ENCODE peak calls at places on chromosome 9, in ten cellular contexts. L is A549, S is endothelial cell of umbilical vein, X is ovary, E is HCT116, R is transverse colon, T is thyroid gland, N is uterus, O is sigmoid colon, F is H1. W is an unnamed sample. For H3K4me1, the result is how much of the 10 kb centered on the place peaks cover.

GRCh38 chr9:88076286-88077070 is 61.8 kb downstream of the SPATA31C2 start:
- DNase-seq in L (peak), S (peak), X (peak), E (peak), R (peak), T (peak), N (peak), O (peak), F (peak), W (peak)

GRCh38 chr9:131266301-131267229 is 9.7 kb downstream of the FAM78A start:
- DNase-seq in L (no peak), S (no peak), X (no peak), E (no peak), R (no peak), T (peak), N (no peak), O (no peak), F (no peak), W (no peak)

GRCh38 chr9:130986311-130986940 is 22.5 kb upstream of the LAMC3 start:
- DNase-seq in L (no peak), S (no peak), X (no peak), E (no peak), R (no peak), T (no peak), N (no peak), O (no peak), F (no peak), W (no peak)

GRCh38 chr9:131714161-131714646 is 25.7 kb downstream of the RAPGEF1 start:
- DNase-seq in L (no peak), S (peak), X (peak), E (no peak), R (no peak), T (no peak), N (peak), O (peak), F (no peak), W (no peak)

GRCh38 chr9:75892168-75892901 is 1.9 kb downstream of the PCSK5 start:
- DNase-seq in L (peak), S (peak), X (peak), E (no peak), R (peak), T (peak), N (peak), O (peak), F (no peak), W (peak)

GRCh38 chr9:99052849-99053715 is 51.8 kb upstream of the TGFBR1 start:
- DNase-seq in L (no peak), S (no peak), X (no peak), E (no peak), R (no peak), T (no peak), N (no peak), O (no peak), F (no peak), W (no peak)

GRCh38 chr9:13429271-13429670 is 149.8 kb upstream of the MPDZ start:
- DNase-seq in L (no peak), S (no peak), X (no peak), E (no peak), R (no peak), T (no peak), N (no peak), O (no peak), F (no peak), W (no peak)

GRCh38 chr9:128729302-128729701 is 5.4 kb upstream of the ZDHHC12 start:
- DNase-seq in L (no peak), S (no peak), X (no peak), E (no peak), R (no peak), T (no peak), N (no peak), O (no peak), F (no peak), W (no peak)

GRCh38 chr9:120456218-120456617 is 123.7 kb downstream of the CDK5RAP2 start:
- DNase-seq in L (no peak), S (no peak), X (no peak), E (no peak), R (no peak), T (no peak), N (no peak), O (no peak), F (no peak), W (no peak)

GRCh38 chr9:36745977-36746376 is 173.3 kb downstream of the MELK start:
- DNase-seq in L (no peak), S (no peak), X (no peak), E (no peak), R (no peak), T (no peak), N (no peak), O (no peak), F (no peak), W (no peak)

GRCh38 chr9:36749461-36749860 is 176.8 kb downstream of the MELK start:
- DNase-seq in L (no peak), S (no peak), X (no peak), E (no peak), R (no peak), T (no peak), N (no peak), O (no peak), F (no peak), W (no peak)

GRCh38 chr9:36744678-36745077 is 172.0 kb downstream of the MELK start:
- DNase-seq in L (no peak), S (no peak), X (no peak), E (no peak), R (no peak), T (no peak), N (no peak), O (no peak), F (no peak), W (no peak)

GRCh38 chr9:36748322-36748899 is 175.7 kb downstream of the MELK start:
- DNase-seq in L (peak), S (peak), X (peak), E (no peak), R (no peak), T (no peak), N (no peak), O (no peak), F (no peak), W (no peak)

DNA sequence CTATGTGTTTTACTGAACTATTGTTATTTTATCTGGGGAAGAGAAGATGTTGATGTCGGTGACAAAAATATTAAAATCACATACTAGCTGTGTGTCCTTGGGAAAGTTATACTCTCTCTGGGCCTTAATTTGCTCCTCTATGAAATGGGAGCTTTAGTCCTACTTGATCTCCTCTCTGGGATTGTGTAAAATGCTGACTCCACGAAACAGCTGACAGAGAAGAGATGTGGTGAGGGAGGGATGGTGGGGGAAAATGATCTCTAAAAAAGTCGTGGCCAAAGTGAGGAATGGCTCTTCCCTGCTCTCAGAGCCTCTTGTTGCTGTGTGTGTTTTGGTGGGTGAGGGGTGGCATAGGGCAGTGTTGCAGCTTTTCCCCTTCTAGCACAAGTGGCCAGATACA is 173.7 kb downstream of the MELK start:
- DNase-seq in L (no peak), S (no peak), X (no peak), E (no peak), R (no peak), T (no peak), N (no peak), O (no peak), F (no peak), W (no peak)
- H3K4me1 ChIP-seq in L (under half), S (under half), X (under half), E (under half), R (under half), T (under half), N (under half), O (under half), F (under half), W (under half)

GRCh38 chr9:70322096-70322495 is 63.3 kb downstream of the SMC5 start:
- DNase-seq in L (no peak), S (no peak), X (no peak), E (no peak), R (no peak), T (no peak), N (no peak), O (no peak), F (no peak), W (no peak)
- TF ChIP-seq CTCF in L (no peak), S (no peak), X (no peak), E (no peak), R (no peak), T (no peak), N (no peak), O (no peak), F (no peak), W (no peak)

GRCh38 chr9:133134419-133135190 is 13.6 kb upstream of the RALGDS start:
- DNase-seq in L (no peak), S (no peak), X (no peak), E (no peak), R (peak), T (no peak), N (no peak), O (no peak), F (no peak), W (no peak)
- TF ChIP-seq POLR2A in L (no peak), S (no peak), X (no peak), E (no peak), R (no peak), T (no peak), N (no peak), O (no peak), F (no peak), W (peak)

DNA sequence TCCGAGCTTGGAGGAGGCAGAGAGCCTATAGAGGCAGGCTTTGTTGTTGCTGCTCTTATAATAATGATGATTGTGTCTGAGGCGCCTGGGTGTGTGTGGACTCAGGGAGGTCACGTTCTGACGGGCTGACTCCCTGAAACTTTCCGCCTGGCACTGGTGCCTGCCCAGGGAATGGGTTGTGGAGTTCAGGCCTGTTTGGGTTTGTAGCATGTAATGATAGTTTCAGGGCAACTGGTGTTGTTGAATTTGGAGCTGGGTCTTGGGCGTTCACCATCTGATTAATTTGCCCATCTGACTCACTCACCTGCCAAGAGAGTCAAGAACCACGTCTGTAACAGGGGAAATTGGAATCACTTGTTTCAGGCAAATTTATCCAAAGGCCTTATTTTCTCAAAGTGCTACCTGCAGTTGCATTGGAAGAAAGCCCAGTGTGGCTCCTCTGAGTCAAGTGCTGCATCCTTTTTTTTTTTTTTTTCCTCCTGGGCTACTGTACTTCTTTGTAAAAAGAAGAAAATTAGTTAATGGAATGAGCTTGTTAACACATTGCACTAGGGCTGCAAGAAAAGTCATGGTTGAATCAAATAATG is 386.5 kb downstream of the GADD45G start:
- DNase-seq in L (no peak), S (no peak), X (no peak), E (no peak), R (no peak), T (no peak), N (no peak), O (no peak), F (no peak), W (no peak)
- H3K4me1 ChIP-seq in L (under half), S (under half), X (under half), E (under half), R (under half), T (under half), N (under half), O (under half), F (under half), W (under half)

DNA sequence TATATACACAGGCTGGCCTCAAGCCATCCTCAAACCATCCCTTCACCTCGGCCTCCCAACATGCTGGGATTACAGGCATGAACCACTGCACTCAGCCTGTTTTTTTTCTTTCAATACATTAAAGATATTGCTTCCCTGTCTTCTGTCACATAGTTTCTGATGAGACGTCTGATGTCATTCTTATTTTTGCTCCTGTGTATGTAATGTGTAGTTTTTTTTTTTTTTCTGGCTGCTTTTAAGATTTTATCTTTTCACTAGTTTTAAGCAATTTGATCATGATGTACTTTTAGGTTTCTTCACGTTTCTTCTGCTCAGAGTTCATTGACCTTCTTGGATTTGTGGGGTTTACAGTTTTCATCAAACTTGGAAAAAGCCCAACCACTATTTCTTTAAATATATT is 11.3 kb upstream of the RGS3 start:
- DNase-seq in L (no peak), S (no peak), X (no peak), E (no peak), R (no peak), T (no peak), N (no peak), O (no peak), F (no peak), W (no peak)
- TF ChIP-seq CTCF in L (no peak), S (no peak), X (no peak), E (no peak), R (no peak), T (no peak), N (no peak), O (no peak), F (no peak), W (no peak)

GRCh38 chr9:33445389-33445881 is 2.0 kb downstream of the AQP3 start:
- DNase-seq in L (no peak), S (no peak), X (no peak), E (no peak), R (peak), T (peak), N (no peak), O (no peak), F (no peak), W (no peak)
- TF ChIP-seq POLR2A in L (no peak), S (no peak), X (no peak), E (no peak), R (no peak), T (no peak), N (no peak), O (no peak), F (no peak), W (peak)

GRCh38 chr9:4831119-4831518 is 38.4 kb downstream of the RCL1 start:
- DNase-seq in L (no peak), S (no peak), X (no peak), E (no peak), R (no peak), T (no peak), N (no peak), O (no peak), F (no peak), W (no peak)
- H3K4me1 ChIP-seq in L (half or more), S (under half), X (under half), E (under half), R (under half), T (under half), N (under half), O (under half), F (under half), W (under half)

GRCh38 chr9:135087489-135087791 is at the start of gene OLFM1:
- DNase-seq in L (peak), S (peak), X (peak), E (peak), R (peak), T (peak), N (peak), O (peak), F (peak), W (no peak)
- TF ChIP-seq CTCF in L (peak), S (peak), X (peak), E (peak), R (peak), T (peak), N (peak), O (peak), F (peak), W (peak)

GRCh38 chr9:133478851-133479711 is at the start of gene SLC2A6:
- DNase-seq in L (peak), S (peak), X (peak), E (no peak), R (peak), T (peak), N (peak), O (peak), F (peak), W (peak)
- TF ChIP-seq POLR2A in L (peak), S (peak), X (no peak), E (peak), R (peak), T (peak), N (no peak), O (no peak), F (peak), W (peak)

W was measured in Peyer's patch.